ENCODE peak calls at places on chromosomes 4 and X, in ten cellular contexts. N is testis, S is heart right ventricle, A is colonic mucosa, R is kidney epithelial cell, H is hepatocyte, B is fibroblast of lung, T is A549, D is left ventricle myocardium inferior, P is pancreas. V is an unnamed sample.

GRCh38 chr4:98542011-98542410 is 116.4 kb downstream of the TSPAN5 start:
- DNase-seq in N (no peak), S (no peak), A (no peak), R (no peak), H (no peak), B (no peak), T (no peak), D (no peak), P (no peak), V (no peak)

GRCh38 chr4:107900508-107900907 is 30.8 kb upstream of the CYP2U1 start:
- DNase-seq in N (no peak), S (no peak), A (no peak), R (no peak), H (peak; percentile 18), B (no peak), T (no peak), D (no peak), P (no peak), V (no peak)

GRCh38 chrX:13933851-13934250 is 95.8 kb downstream of the GEMIN8 start:
- DNase-seq in N (no peak), S (no peak), A (no peak), R (no peak), H (no peak), B (peak; percentile 6), T (no peak), D (no peak), P (no peak), V (no peak)

GRCh38 chr4:183130328-183131155 is 31.5 kb downstream of the WWC2 start:
- DNase-seq in N (peak; percentile 57), S (peak; percentile 50), A (no peak), R (no peak), H (no peak), B (peak; percentile 77), T (no peak), D (peak; percentile 61), P (peak; percentile 49), V (no peak)

GRCh38 chr4:184457530-184458249 is 16.7 kb downstream of the IRF2 start:
- DNase-seq in N (no peak), S (no peak), A (no peak), R (no peak), H (no peak), B (no peak), T (no peak), D (no peak), P (no peak), V (no peak)

GRCh38 chrX:69019073-69019890 is 146.0 kb downstream of the PJA1 start:
- DNase-seq in N (no peak), S (no peak), A (no peak), R (no peak), H (no peak), B (no peak), T (no peak), D (no peak), P (no peak), V (no peak)

GRCh38 chrX:105006103-105006502 is 214.4 kb downstream of the TEX13A start:
- DNase-seq in N (no peak), S (no peak), A (no peak), R (no peak), H (no peak), B (no peak), T (no peak), D (no peak), P (no peak), V (no peak)

GRCh38 chrX:66015152-66015827 is 24.6 kb downstream of the VSIG4 start:
- DNase-seq in N (no peak), S (peak; percentile 6), A (no peak), R (no peak), H (no peak), B (no peak), T (no peak), D (peak; percentile 18), P (no peak), V (no peak)

GRCh38 chr4:78551420-78552351 is at the start of gene ANXA3:
- DNase-seq in N (no peak), S (peak; percentile 29), A (peak; percentile 83), R (no peak), H (peak; percentile 85), B (peak; percentile 46), T (peak; percentile 57), D (peak; percentile 66), P (peak; percentile 58), V (no peak)

GRCh38 chr4:73432169-73433000 is 3.6 kb upstream of the AFP start:
- DNase-seq in N (no peak), S (no peak), A (no peak), R (no peak), H (peak; percentile 28), B (no peak), T (no peak), D (no peak), P (no peak), V (no peak)

GRCh38 chr4:73435984-73436383 is at the start of gene AFP:
- DNase-seq in N (no peak), S (no peak), A (no peak), R (no peak), H (no peak), B (no peak), T (no peak), D (no peak), P (no peak), V (no peak)

GRCh38 chr4:73431813-73432168 is 4.2 kb upstream of the AFP start:
- DNase-seq in N (no peak), S (no peak), A (no peak), R (no peak), H (no peak), B (no peak), T (no peak), D (no peak), P (no peak), V (no peak)

GRCh38 chr4:73433140-73433539 is 2.9 kb upstream of the AFP start:
- DNase-seq in N (no peak), S (no peak), A (no peak), R (no peak), H (no peak), B (no peak), T (no peak), D (no peak), P (no peak), V (no peak)

GRCh38 chr4:73434311-73434710 is 1.7 kb upstream of the AFP start:
- DNase-seq in N (no peak), S (no peak), A (no peak), R (no peak), H (no peak), B (peak; percentile 3), T (peak; percentile 4), D (no peak), P (no peak), V (no peak)
- TF ChIP-seq CTCF in N (peak; percentile 33), S (no peak), A (peak; percentile 34), R (peak; percentile 50), H (peak; percentile 44), B (peak; percentile 26), T (peak; percentile 10), D (peak; percentile 40), P (peak; percentile 23), V (peak; percentile 54)

DNA sequence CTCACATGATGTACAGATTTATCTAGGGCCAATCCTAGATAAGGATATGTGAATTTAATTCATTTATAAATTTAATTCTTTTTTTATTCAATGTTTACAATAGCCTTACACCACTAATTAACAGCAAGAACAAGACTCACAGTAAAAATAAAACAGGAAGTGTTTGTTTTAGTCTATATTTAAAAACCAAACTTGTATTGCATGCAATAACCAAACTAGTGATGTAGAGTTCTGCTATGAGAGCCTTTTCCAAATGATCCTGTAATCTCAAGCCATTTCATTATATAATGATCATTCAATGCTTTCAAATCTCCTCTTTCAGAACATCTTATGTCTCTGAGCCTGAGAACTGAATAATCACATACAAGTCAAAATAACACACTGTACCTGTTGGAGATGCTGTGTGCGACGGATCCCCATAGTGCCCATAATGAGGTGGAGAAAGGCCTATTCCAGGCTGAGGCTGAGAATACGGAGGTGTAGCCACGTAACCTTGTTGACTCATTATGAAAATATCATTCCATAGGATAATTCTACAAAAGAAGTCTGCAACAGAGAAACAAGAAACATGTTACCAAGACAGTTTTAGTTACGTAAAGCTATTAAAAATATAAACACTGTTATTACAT is 2.6 kb downstream of the SEC24D start:
- DNase-seq in N (no peak), S (no peak), A (no peak), R (no peak), H (no peak), B (no peak), T (no peak), D (no peak), P (no peak), V (no peak)
- H3K4me3 ChIP-seq in N (no peak overlapping the region), S (no peak overlapping the region), A (no peak overlapping the region), R (no peak overlapping the region), H (peak overlapping the region; percentile 84), B (peak overlapping the region; percentile 92), T (no peak overlapping the region), D (peak overlapping the region; percentile 99), P (no peak overlapping the region), V (peak overlapping the region; percentile 16)

GRCh38 chrX:20409991-20410390 is 143.3 kb upstream of the RPS6KA3 start:
- DNase-seq in N (no peak), S (no peak), A (no peak), R (no peak), H (no peak), B (no peak), T (no peak), D (no peak), P (no peak), V (no peak)

GRCh38 chrX:20414781-20415445 is 148.2 kb upstream of the RPS6KA3 start:
- DNase-seq in N (no peak), S (no peak), A (no peak), R (no peak), H (no peak), B (peak; percentile 84), T (no peak), D (no peak), P (no peak), V (no peak)

GRCh38 chrX:20412871-20413486 is 146.3 kb upstream of the RPS6KA3 start:
- DNase-seq in N (peak; percentile 13), S (peak; percentile 5), A (no peak), R (no peak), H (no peak), B (no peak), T (no peak), D (peak; percentile 15), P (no peak), V (no peak)

GRCh38 chrX:20414066-20414465 is 147.4 kb upstream of the RPS6KA3 start:
- DNase-seq in N (no peak), S (no peak), A (no peak), R (no peak), H (no peak), B (peak; percentile 71), T (no peak), D (no peak), P (no peak), V (no peak)

GRCh38 chrX:20410540-20410939 is 143.8 kb upstream of the RPS6KA3 start:
- DNase-seq in N (no peak), S (no peak), A (no peak), R (no peak), H (no peak), B (no peak), T (no peak), D (no peak), P (no peak), V (no peak)
- TF ChIP-seq CTCF in N (no peak), S (no peak), A (no peak), R (no peak), H (no peak), B (no peak), T (no peak), D (no peak), P (no peak), V (no peak)

DNA sequence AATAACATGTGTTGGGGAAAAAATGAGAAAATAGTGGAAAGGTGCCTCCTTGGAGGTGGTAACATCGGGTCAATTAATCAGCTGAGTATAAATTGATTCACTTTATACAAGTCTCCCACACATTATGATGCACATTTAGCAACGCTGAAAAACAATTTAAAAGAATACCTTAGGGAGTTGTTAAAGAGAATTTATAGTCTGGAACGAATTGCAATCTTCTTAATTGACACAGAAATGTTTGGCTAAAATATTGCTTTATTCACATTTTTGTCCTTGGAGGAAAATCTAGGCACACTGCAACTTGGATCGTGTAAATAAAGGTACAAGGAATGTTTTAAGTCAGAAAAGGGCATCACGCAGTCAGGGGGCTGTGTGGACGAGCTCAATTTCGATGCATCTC is 84.2 kb downstream of the HPRT1 start:
- DNase-seq in N (no peak), S (no peak), A (no peak), R (no peak), H (no peak), B (no peak), T (no peak), D (no peak), P (no peak), V (no peak)
- H3K4me3 ChIP-seq in N (peak overlapping the region; percentile 21), S (peak overlapping the region; percentile 48), A (no peak overlapping the region), R (no peak overlapping the region), H (no peak overlapping the region), B (no peak overlapping the region), T (no peak overlapping the region), D (peak overlapping the region; percentile 62), P (no peak overlapping the region), V (no peak overlapping the region)